ENCODE peak calls at places on chromosomes 16 and 17, in eight cellular contexts. P is stimulated activated naive CD8-positive, alpha-beta T cell treated with anti-CD3 and anti-CD28 coated beads, Interleukin-15, Interleukin-2, amounts not matched to agents 100 U/mL and 50 U/mL, for 24 hours; L is tibial nerve; Q is ELR; A is CD4-positive, alpha-beta memory T cell; N is immature natural killer cell; Y is activated T-helper 1 cell treated with anti-CD3 and anti-CD28 coated beads, Interleukin-2, amount 50 U/mL, for 16 hours; T is neural crest cell. U is an unnamed sample.

GRCh38 chr17:78925234-78925633 is at the start of gene TIMP2:
- DNase-seq in P (peak), L (peak), Q (peak), A (peak), N (peak), Y (peak), T (peak), U (peak)

GRCh38 chr17:50304781-50305404 is 30.6 kb downstream of the TMEM92 start:
- DNase-seq in P (no peak), L (no peak), Q (no peak), A (no peak), N (no peak), Y (no peak), T (no peak), U (peak)

GRCh38 chr17:44887016-44887415 is 12.2 kb downstream of the EFTUD2 start:
- DNase-seq in P (no peak), L (no peak), Q (no peak), A (no peak), N (no peak), Y (no peak), T (no peak), U (no peak)

GRCh38 chr17:9809409-9809808 is 12.5 kb downstream of the GSG1L2 start:
- DNase-seq in P (no peak), L (no peak), Q (no peak), A (no peak), N (no peak), Y (no peak), T (no peak), U (no peak)

GRCh38 chr16:62913924-62914323 is 877.7 kb upstream of the CDH8 start:
- DNase-seq in P (no peak), L (no peak), Q (no peak), A (no peak), N (no peak), Y (no peak), T (no peak), U (no peak)

GRCh38 chr17:3916013-3916696 is at the start of gene P2RX1:
- DNase-seq in P (peak), L (no peak), Q (no peak), A (peak), N (peak), Y (no peak), T (no peak), U (no peak)

GRCh38 chr16:21186326-21186691 is 25.1 kb downstream of the ZP2 start:
- DNase-seq in P (no peak), L (no peak), Q (peak), A (no peak), N (no peak), Y (no peak), T (no peak), U (no peak)

GRCh38 chr16:52103791-52104190 is 443.2 kb downstream of the TOX3 start:
- DNase-seq in P (no peak), L (no peak), Q (no peak), A (no peak), N (no peak), Y (no peak), T (no peak), U (no peak)

GRCh38 chr17:71709974-71710373 is 410.8 kb upstream of the SOX9 start:
- DNase-seq in P (no peak), L (no peak), Q (peak), A (no peak), N (no peak), Y (no peak), T (no peak), U (peak)

GRCh38 chr16:54288592-54289241 is 2.1 kb upstream of the IRX3 start:
- DNase-seq in P (no peak), L (no peak), Q (no peak), A (no peak), N (no peak), Y (no peak), T (no peak), U (no peak)

GRCh38 chr16:24789881-24790280 is 55.9 kb upstream of the SLC5A11 start:
- DNase-seq in P (no peak), L (no peak), Q (no peak), A (no peak), N (no peak), Y (no peak), T (no peak), U (no peak)

GRCh38 chr16:78773316-78773715 is 673.9 kb downstream of the WWOX start:
- DNase-seq in P (no peak), L (no peak), Q (no peak), A (no peak), N (no peak), Y (no peak), T (no peak), U (no peak)

GRCh38 chr17:60149691-60150582 is at the start of gene CA4:
- DNase-seq in P (no peak), L (no peak), Q (no peak), A (no peak), N (no peak), Y (no peak), T (no peak), U (no peak)

GRCh38 chr16:60907645-60908044 is 1128.6 kb downstream of the CDH8 start:
- DNase-seq in P (no peak), L (no peak), Q (no peak), A (no peak), N (no peak), Y (no peak), T (no peak), U (no peak)

GRCh38 chr17:77838748-77839147 is 119.8 kb upstream of the TNRC6C start:
- DNase-seq in P (no peak), L (no peak), Q (no peak), A (no peak), N (no peak), Y (no peak), T (no peak), U (no peak)

GRCh38 chr16:84839956-84840355 is 20.2 kb downstream of the CRISPLD2 start:
- DNase-seq in P (no peak), L (no peak), Q (peak), A (no peak), N (no peak), Y (no peak), T (no peak), U (peak)

GRCh38 chr17:61381537-61381936 is 18.1 kb upstream of the TBX2 start:
- DNase-seq in P (no peak), L (no peak), Q (no peak), A (no peak), N (no peak), Y (no peak), T (no peak), U (no peak)

GRCh38 chr16:84559311-84559932 is 55.0 kb upstream of the MEAK7 start:
- DNase-seq in P (no peak), L (no peak), Q (no peak), A (no peak), N (no peak), Y (no peak), T (no peak), U (no peak)

GRCh38 chr17:44219636-44220210 is at the start of gene UBTF:
- DNase-seq in P (peak), L (no peak), Q (peak), A (peak), N (peak), Y (peak), T (peak), U (peak)

GRCh38 chr16:6377956-6378355 is 954.7 kb upstream of the RBFOX1 start:
- DNase-seq in P (no peak), L (no peak), Q (no peak), A (no peak), N (no peak), Y (no peak), T (no peak), U (no peak)